ENCODE peak calls at places on chromosomes 11 and 22, in ten cellular contexts. L is OCI-LY7; G is heart left ventricle; Q is CD8-positive, alpha-beta T cell; N is stomach; D is brain microvascular endothelial cell; M is ovary; S is choroid plexus epithelial cell; W is cardiac fibroblast; B is lower lobe of right lung. C is an unnamed sample.

GRCh38 chr11:14358729-14359439 is at the start of gene RRAS2:
- DNase-seq in L (no peak), G (peak), Q (peak), N (peak), D (peak), M (peak), S (peak), W (peak), B (peak), C (peak)

GRCh38 chr11:134200688-134201087 is 23.1 kb downstream of the NCAPD3 start:
- DNase-seq in L (no peak), G (no peak), Q (no peak), N (no peak), D (no peak), M (no peak), S (no peak), W (no peak), B (no peak), C (no peak)

GRCh38 chr11:26283852-26284421 is 48.0 kb upstream of the ANO3 start:
- DNase-seq in L (no peak), G (no peak), Q (no peak), N (no peak), D (no peak), M (no peak), S (no peak), W (no peak), B (no peak), C (no peak)

GRCh38 chr11:1483445-1483961 is 3.1 kb downstream of the MOB2 start:
- DNase-seq in L (no peak), G (no peak), Q (no peak), N (no peak), D (no peak), M (peak), S (no peak), W (no peak), B (peak), C (no peak)

GRCh38 chr11:17793642-17794170 is 59.1 kb downstream of the KCNC1 start:
- DNase-seq in L (no peak), G (no peak), Q (no peak), N (no peak), D (no peak), M (no peak), S (no peak), W (no peak), B (no peak), C (no peak)

GRCh38 chr11:43245471-43245870 is 66.3 kb upstream of the API5 start:
- DNase-seq in L (no peak), G (no peak), Q (no peak), N (no peak), D (no peak), M (no peak), S (no peak), W (no peak), B (no peak), C (no peak)

GRCh38 chr11:69241844-69242582 is 51.9 kb upstream of the MYEOV start:
- DNase-seq in L (peak), G (no peak), Q (no peak), N (no peak), D (no peak), M (no peak), S (no peak), W (no peak), B (no peak), C (no peak)

GRCh38 chr11:8808226-8808585 is 102.8 kb upstream of the AKIP1 start:
- DNase-seq in L (no peak), G (no peak), Q (no peak), N (no peak), D (no peak), M (no peak), S (no peak), W (no peak), B (no peak), C (no peak)

GRCh38 chr22:19998991-19999820 is 17.4 kb downstream of the ARVCF start:
- DNase-seq in L (no peak), G (no peak), Q (no peak), N (no peak), D (no peak), M (no peak), S (no peak), W (no peak), B (no peak), C (no peak)

GRCh38 chr11:111300569-111300968 is 2.2 kb downstream of the POU2AF3 start:
- DNase-seq in L (no peak), G (no peak), Q (no peak), N (no peak), D (no peak), M (no peak), S (no peak), W (no peak), B (no peak), C (no peak)

GRCh38 chr11:21556936-21557335 is 635.9 kb upstream of the ANO5 start:
- DNase-seq in L (no peak), G (no peak), Q (no peak), N (no peak), D (no peak), M (no peak), S (no peak), W (no peak), B (no peak), C (no peak)

GRCh38 chr22:26756675-26757293 is 99.4 kb downstream of the MIAT start:
- DNase-seq in L (no peak), G (peak), Q (no peak), N (peak), D (peak), M (peak), S (peak), W (peak), B (peak), C (peak)

GRCh38 chr22:34111210-34111824 is 191.0 kb upstream of the LARGE1 start:
- DNase-seq in L (peak), G (peak), Q (no peak), N (peak), D (no peak), M (peak), S (peak), W (peak), B (no peak), C (no peak)

GRCh38 chr22:29266564-29267461 is 968 bp downstream of the RHBDD3 start:
- DNase-seq in L (peak), G (no peak), Q (no peak), N (no peak), D (no peak), M (no peak), S (peak), W (peak), B (no peak), C (no peak)

GRCh38 chr22:48574776-48575566 is 1252.7 kb downstream of the BRD1 start:
- DNase-seq in L (no peak), G (peak), Q (no peak), N (no peak), D (no peak), M (peak), S (peak), W (no peak), B (peak), C (peak)

GRCh38 chr11:66843776-66844495 is 695 bp downstream of the RCE1 start:
- DNase-seq in L (no peak), G (no peak), Q (no peak), N (no peak), D (no peak), M (no peak), S (peak), W (no peak), B (no peak), C (no peak)

GRCh38 chr11:114440971-114441810 is 1.9 kb downstream of the REXO2 start:
- DNase-seq in L (peak), G (no peak), Q (no peak), N (no peak), D (no peak), M (no peak), S (no peak), W (peak), B (no peak), C (no peak)

GRCh38 chr11:11250470-11250869 is 102.6 kb downstream of the CSNK2A3 start:
- DNase-seq in L (no peak), G (no peak), Q (no peak), N (no peak), D (no peak), M (no peak), S (no peak), W (no peak), B (no peak), C (no peak)

GRCh38 chr22:35911877-35912276 is 116.7 kb downstream of the RBFOX2 start:
- DNase-seq in L (no peak), G (no peak), Q (no peak), N (no peak), D (no peak), M (no peak), S (no peak), W (no peak), B (no peak), C (no peak)

GRCh38 chr11:110812334-110812733 is 100.1 kb upstream of the ARHGAP20 start:
- DNase-seq in L (no peak), G (no peak), Q (no peak), N (no peak), D (no peak), M (no peak), S (no peak), W (no peak), B (no peak), C (no peak)

DNA sequence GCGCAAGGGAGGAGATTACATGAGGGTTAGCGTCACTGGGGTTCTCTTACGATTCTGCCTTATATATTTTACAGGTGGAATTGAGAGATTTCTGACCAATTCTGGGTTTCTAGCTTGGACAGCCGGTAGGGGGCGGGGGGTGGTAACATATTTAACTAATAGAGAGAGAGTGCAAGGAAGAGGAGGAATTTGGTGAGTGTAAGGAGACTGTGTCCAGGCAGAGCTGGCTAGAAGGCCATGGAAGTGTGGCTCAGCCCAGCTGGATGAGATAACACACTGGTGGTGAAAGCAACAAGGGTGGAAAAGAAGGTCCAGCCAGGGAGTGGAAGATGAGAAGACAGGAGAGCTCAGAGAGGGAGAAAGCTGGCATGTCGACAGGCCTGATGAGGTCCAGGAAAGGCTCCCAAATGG is 56.5 kb downstream of the ST3GAL4 start:
- DNase-seq in L (no peak), G (peak), Q (no peak), N (no peak), D (no peak), M (no peak), S (peak), W (peak), B (no peak), C (no peak)
- TF ChIP-seq CTCF in L (no peak), G (no peak), Q (no peak), N (no peak), D (peak), M (peak), S (peak), W (peak), B (no peak), C (peak)

GRCh38 chr22:18988958-18989357 is 52.9 kb upstream of the PRODH start:
- DNase-seq in L (no peak), G (no peak), Q (no peak), N (no peak), D (no peak), M (no peak), S (no peak), W (no peak), B (no peak), C (no peak)

GRCh38 chr22:18984564-18984963 is 48.5 kb upstream of the PRODH start:
- DNase-seq in L (no peak), G (no peak), Q (no peak), N (no peak), D (no peak), M (no peak), S (no peak), W (no peak), B (peak), C (peak)

GRCh38 chr22:18990355-18991137 is 54.5 kb upstream of the PRODH start:
- DNase-seq in L (no peak), G (no peak), Q (no peak), N (no peak), D (no peak), M (no peak), S (no peak), W (no peak), B (no peak), C (no peak)

GRCh38 chr22:18985761-18986160 is 49.7 kb upstream of the PRODH start:
- DNase-seq in L (no peak), G (no peak), Q (no peak), N (no peak), D (no peak), M (no peak), S (no peak), W (no peak), B (no peak), C (no peak)

DNA sequence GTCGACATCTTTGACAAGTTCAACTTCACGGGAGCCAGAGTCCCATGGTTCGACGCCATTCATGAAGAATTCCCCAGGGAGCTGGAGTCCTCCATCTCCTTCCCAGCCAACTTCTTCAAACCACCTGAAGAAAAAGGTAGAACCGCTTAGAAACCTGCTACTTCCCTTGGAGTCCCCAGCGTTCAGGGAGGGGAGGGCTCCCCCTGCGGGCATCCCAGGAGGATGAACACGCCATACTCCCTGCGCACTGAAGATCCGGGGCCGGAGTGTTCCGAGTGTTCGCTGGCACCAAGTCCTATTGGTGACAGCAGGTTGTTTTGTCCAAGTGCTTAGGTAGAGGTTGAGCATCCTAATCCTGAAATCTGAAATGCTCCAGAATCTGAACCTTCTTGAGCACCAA is 51.7 kb upstream of the PRODH start:
- DNase-seq in L (no peak), G (no peak), Q (no peak), N (no peak), D (no peak), M (no peak), S (peak), W (no peak), B (no peak), C (peak)
- TF ChIP-seq CTCF in L (no peak), G (no peak), Q (no peak), N (no peak), D (peak), M (no peak), S (peak), W (peak), B (no peak), C (peak)

GRCh38 chr22:40147388-40148176 is 30.1 kb upstream of the TNRC6B start:
- DNase-seq in L (no peak), G (no peak), Q (no peak), N (no peak), D (no peak), M (no peak), S (no peak), W (no peak), B (no peak), C (no peak)
- TF ChIP-seq CTCF in L (no peak), G (no peak), Q (no peak), N (no peak), D (no peak), M (no peak), S (no peak), W (no peak), B (no peak), C (no peak)

DNA sequence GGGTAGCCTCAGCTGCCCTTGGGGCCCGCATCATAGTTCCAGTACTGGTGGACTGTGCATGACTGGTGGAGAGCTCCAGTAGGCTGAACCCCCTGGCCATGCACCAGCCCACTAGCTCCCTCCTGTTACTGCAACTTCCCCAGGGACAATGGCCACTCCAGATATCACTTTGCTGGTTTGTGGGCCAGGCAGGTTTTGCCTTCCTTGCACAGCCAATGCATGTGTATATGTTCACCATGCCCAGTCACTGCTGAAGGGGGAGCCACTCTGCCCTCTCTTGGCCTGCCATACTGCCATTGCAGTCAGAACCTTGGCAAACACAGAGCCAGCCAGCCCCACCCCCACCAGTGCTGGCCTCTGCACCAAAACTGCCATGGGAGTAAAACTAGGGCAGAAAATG is 2095.3 kb upstream of the RAG2 start:
- DNase-seq in L (no peak), G (no peak), Q (no peak), N (no peak), D (no peak), M (no peak), S (no peak), W (no peak), B (no peak), C (no peak)
- TF ChIP-seq CTCF in L (no peak), G (no peak), Q (no peak), N (no peak), D (no peak), M (no peak), S (no peak), W (no peak), B (no peak), C (no peak)